ENCODE peak calls at places on chromosomes 3 and 15, in nine cellular contexts. Q is sigmoid colon, X is endothelial cell of umbilical vein, G is spleen, R is GM12891, P is GM12878, M is breast epithelium, L is GM12892, I is GM23338. N is an unnamed sample.

GRCh38 chr3:173970206-173970605 is 572.7 kb downstream of the NLGN1 start:
- DNase-seq in X (no peak), G (no peak), R (no peak), L (no peak), Q (no peak), I (no peak), P (no peak), M (no peak), N (no peak)

GRCh38 chr3:11969986-11970385 is 34.2 kb upstream of the SYN2 start:
- DNase-seq in R (no peak), M (no peak), I (no peak), P (no peak), X (no peak), L (no peak), G (no peak), Q (no peak), N (no peak)

GRCh38 chr3:60935709-60936108 is 315.5 kb downstream of the FHIT start:
- DNase-seq in M (no peak), R (no peak), X (no peak), I (no peak), P (no peak), G (no peak), Q (no peak), L (no peak), N (no peak)

GRCh38 chr3:156181509-156181908 is 61.1 kb downstream of the KCNAB1 start:
- DNase-seq in Q (no peak), X (no peak), R (no peak), I (no peak), G (no peak), M (no peak), L (no peak), P (no peak), N (no peak)

GRCh38 chr3:153572165-153572564 is 410.1 kb downstream of the RAP2B start:
- DNase-seq in M (no peak), P (no peak), X (no peak), R (no peak), Q (no peak), G (no peak), L (no peak), I (no peak), N (no peak)

GRCh38 chr15:52566889-52567288 is 1.9 kb downstream of the ARPP19 start:
- DNase-seq in I (no peak), X (peak; percentile 26), G (no peak), L (no peak), Q (no peak), M (no peak), R (no peak), P (no peak), N (no peak)

GRCh38 chr3:98328933-98329332 is 24.7 kb upstream of the OR5K4 start:
- DNase-seq in R (no peak), Q (no peak), I (peak; percentile 32), P (no peak), X (no peak), L (no peak), M (no peak), G (no peak), N (no peak)

GRCh38 chr15:74653426-74654082 is 37.9 kb downstream of the CLK3 start:
- DNase-seq in M (no peak), L (no peak), R (no peak), G (no peak), I (no peak), Q (peak; percentile 79), P (no peak), X (peak; percentile 61), N (peak; percentile 88)

GRCh38 chr3:147383617-147384016 is 22.7 kb downstream of the ZIC4 start:
- DNase-seq in L (no peak), M (no peak), Q (no peak), P (no peak), I (peak; percentile 86), R (no peak), G (no peak), X (no peak), N (no peak)

GRCh38 chr3:17607905-17608304 is 134.5 kb downstream of the TBC1D5 start:
- DNase-seq in G (no peak), M (no peak), Q (no peak), L (no peak), X (no peak), R (no peak), P (no peak), I (no peak), N (no peak)

GRCh38 chr3:43144811-43145490 is 39.1 kb upstream of the POMGNT2 start:
- DNase-seq in Q (no peak), L (no peak), G (no peak), X (peak; percentile 47), M (no peak), R (no peak), P (no peak), I (peak; percentile 11), N (no peak)

GRCh38 chr3:149507491-149508324 is 33.2 kb downstream of the TM4SF4 start:
- DNase-seq in I (peak; percentile 26), G (no peak), R (no peak), L (no peak), X (peak; percentile 77), Q (no peak), P (peak; percentile 17), M (no peak), N (no peak)

GRCh38 chr15:54374184-54374947 is 396.1 kb downstream of the UNC13C start:
- DNase-seq in P (no peak), X (no peak), G (peak; percentile 49), R (no peak), Q (peak; percentile 57), I (no peak), M (no peak), L (no peak), N (peak; percentile 47)

GRCh38 chr3:189258261-189258660 is 86.5 kb downstream of the TPRG1 start:
- DNase-seq in P (no peak), L (no peak), R (no peak), I (no peak), M (no peak), G (no peak), Q (no peak), X (no peak), N (no peak)

GRCh38 chr3:195753609-195754008 is 32.8 kb downstream of the MUC20 start:
- DNase-seq in P (no peak), R (no peak), L (no peak), G (peak; percentile 47), M (no peak), X (no peak), I (no peak), Q (no peak), N (peak; percentile 28)

GRCh38 chr3:149662240-149662887 is 4.5 kb upstream of the WWTR1 start:
- DNase-seq in G (no peak), R (no peak), M (no peak), Q (no peak), P (no peak), X (no peak), L (no peak), I (no peak), N (no peak)

GRCh38 chr3:73625124-73625665 is 454 bp upstream of the PDZRN3 start:
- DNase-seq in P (no peak), L (no peak), I (peak; percentile 76), Q (no peak), G (no peak), R (no peak), X (peak; percentile 2), M (peak; percentile 30), N (no peak)

GRCh38 chr3:73623996-73624362 is 762 bp downstream of the PDZRN3 start:
- DNase-seq in L (no peak), P (no peak), R (no peak), I (peak; percentile 88), X (no peak), Q (peak; percentile 77), M (no peak), G (no peak), N (no peak)

GRCh38 chr3:73622135-73622534 is 2.6 kb downstream of the PDZRN3 start:
- DNase-seq in G (no peak), I (peak; percentile 31), Q (peak; percentile 95), M (no peak), X (no peak), R (no peak), P (no peak), L (no peak), N (no peak)

GRCh38 chr3:73623316-73623715 is 1.4 kb downstream of the PDZRN3 start:
- DNase-seq in L (no peak), X (no peak), Q (no peak), G (no peak), R (no peak), M (no peak), P (no peak), I (no peak), N (no peak)

DNA sequence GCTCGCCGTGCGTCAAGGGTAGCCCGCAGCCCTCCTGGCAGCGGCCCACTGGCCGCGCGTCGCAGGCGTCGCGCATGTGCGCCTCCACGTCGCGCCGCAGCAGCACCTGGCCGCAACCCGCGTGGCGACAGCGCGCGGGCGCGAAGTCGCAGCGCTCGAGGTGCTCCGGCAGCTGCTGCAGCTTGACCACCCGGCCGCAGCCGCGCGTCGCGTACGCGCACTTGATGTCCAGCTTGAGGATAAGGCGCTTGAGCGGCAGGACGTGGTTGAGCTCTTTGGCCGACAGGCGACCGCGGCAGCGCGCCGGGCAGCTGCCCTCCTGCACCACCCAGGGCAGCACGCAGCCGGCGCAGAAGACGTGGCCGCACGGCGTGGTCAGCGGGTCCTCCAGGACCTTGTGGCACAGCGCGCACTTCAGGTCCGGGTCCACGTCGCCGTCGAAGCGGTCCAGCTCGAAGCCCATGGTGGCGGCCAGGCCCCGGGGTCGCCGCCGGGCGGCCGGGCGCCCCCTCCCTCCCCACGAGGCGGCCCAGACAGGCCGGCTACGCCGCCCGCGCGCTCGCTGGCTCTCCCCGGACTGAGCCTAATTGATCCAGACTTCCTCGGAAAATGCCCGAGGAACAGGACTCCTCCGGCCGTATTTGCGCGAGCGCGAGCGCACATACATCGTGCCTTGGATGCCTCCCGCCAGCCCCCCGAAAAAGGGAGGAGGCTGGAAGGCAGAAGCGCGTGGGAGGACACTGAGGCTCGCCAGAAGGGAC is at the start of gene PDZRN3:
- DNase-seq in Q (peak; percentile 85), L (no peak), R (no peak), G (no peak), I (peak; percentile 74), P (no peak), X (peak; percentile 15), M (peak; percentile 47), N (peak; percentile 72)
- TF ChIP-seq POLR2AphosphoS5 in Q (peak; percentile 78), L (no peak), R (no peak), G (no peak), I (peak; percentile 48), P (no peak), X (no peak), M (no peak), N (no peak)

GRCh38 chr3:141419946-141420345 is 51.6 kb downstream of the ZBTB38 start:
- DNase-seq in R (no peak), Q (no peak), X (no peak), P (no peak), M (no peak), G (no peak), I (no peak), L (no peak), N (no peak)
- TF ChIP-seq POLR2AphosphoS5 in R (no peak), Q (no peak), X (no peak), P (no peak), M (peak; percentile 50), G (peak; percentile 9), I (no peak), L (no peak), N (no peak)

GRCh38 chr3:171874251-171874679 is 31.1 kb downstream of the TMEM212 start:
- DNase-seq in I (peak; percentile 47), P (no peak), G (no peak), M (no peak), R (no peak), L (no peak), X (peak; percentile 98), Q (no peak), N (no peak)
- TF ChIP-seq POLR2AphosphoS5 in I (no peak), P (no peak), G (peak; percentile 27), M (no peak), R (no peak), L (no peak), X (peak; percentile 68), Q (no peak), N (no peak)

GRCh38 chr15:39579487-39580116 is 1.3 kb upstream of the THBS1 start:
- DNase-seq in M (peak; percentile 86), Q (peak; percentile 91), P (no peak), X (peak; percentile 95), L (no peak), I (peak; percentile 97), R (no peak), G (no peak), N (peak; percentile 81)
- TF ChIP-seq POLR2AphosphoS5 in M (peak; percentile 82), Q (peak; percentile 33), P (no peak), X (peak; percentile 51), L (no peak), I (no peak), R (no peak), G (peak; percentile 58), N (no peak)

N was measured in suprapubic skin.